ENCODE peak calls at places on chromosomes 3 and 15, in nine cellular contexts. J is GM23248, W is MM.1S, Y is PC-3, L is GM23338, C is OCI-LY7, K is hepatocyte, S is neural progenitor cell, N is HCT116. D is an unnamed sample.

GRCh38 chr3:99114565-99115291 is 213.2 kb upstream of the DCBLD2 start:
- DNase-seq in K (peak), N (peak), Y (peak), W (no peak), L (peak), J (peak), S (peak), C (peak), D (peak)

GRCh38 chr15:81170504-81170903 is 26.2 kb upstream of the IL16 start:
- DNase-seq in K (no peak), S (no peak), C (no peak), Y (no peak), W (no peak), N (no peak), J (no peak), L (no peak), D (no peak)

GRCh38 chr3:46903341-46904302 is 26.1 kb downstream of the PTH1R start:
- DNase-seq in S (no peak), N (no peak), J (peak), L (no peak), K (no peak), C (no peak), W (no peak), Y (peak), D (no peak)

GRCh38 chr15:99749386-99749785 is 16.1 kb upstream of the LYSMD4 start:
- DNase-seq in K (no peak), C (no peak), W (no peak), L (no peak), J (peak), S (no peak), N (no peak), Y (peak), D (no peak)

GRCh38 chr3:120214161-120214560 is 70.9 kb downstream of the GPR156 start:
- DNase-seq in N (no peak), W (no peak), C (no peak), K (no peak), J (peak), Y (peak), S (no peak), L (peak), D (no peak)

GRCh38 chr3:155639462-155640055 is 105.3 kb downstream of the PLCH1 start:
- DNase-seq in K (no peak), N (no peak), L (no peak), Y (no peak), C (no peak), J (no peak), W (no peak), S (no peak), D (no peak)

GRCh38 chr3:108024146-108024836 is 66.5 kb downstream of the CD47 start:
- DNase-seq in S (no peak), K (no peak), L (no peak), C (no peak), N (no peak), W (no peak), J (no peak), Y (peak), D (no peak)

GRCh38 chr15:58275785-58276184 is 137.6 kb downstream of the AQP9 start:
- DNase-seq in J (no peak), C (no peak), Y (no peak), L (no peak), W (no peak), S (no peak), N (no peak), K (no peak), D (no peak)

GRCh38 chr3:13023251-13024055 is 49.8 kb downstream of the IQSEC1 start:
- DNase-seq in W (no peak), S (no peak), Y (peak), K (no peak), L (no peak), J (peak), N (no peak), C (peak), D (no peak)

GRCh38 chr3:159798951-159799350 is 189.7 kb upstream of the IL12A start:
- DNase-seq in C (no peak), K (peak), J (peak), W (no peak), S (no peak), Y (peak), L (no peak), N (no peak), D (no peak)

GRCh38 chr15:70956196-70956595 is 63.6 kb downstream of the LRRC49 start:
- DNase-seq in J (peak), Y (no peak), N (no peak), S (no peak), K (no peak), L (no peak), W (no peak), C (no peak), D (no peak)

GRCh38 chr3:6657591-6657990 is 203.3 kb upstream of the GRM7 start:
- DNase-seq in K (no peak), C (no peak), S (no peak), N (no peak), Y (no peak), L (no peak), J (no peak), W (no peak), D (no peak)

GRCh38 chr15:48962662-48963523 is 826 bp downstream of the SHC4 start:
- DNase-seq in N (no peak), W (no peak), L (peak), Y (peak), C (no peak), J (peak), S (peak), K (peak), D (peak)

GRCh38 chr15:82566690-82567089 is 26.4 kb upstream of the RPS17 start:
- DNase-seq in K (no peak), N (no peak), C (no peak), L (no peak), Y (no peak), W (no peak), J (peak), S (no peak), D (no peak)

GRCh38 chr3:99703535-99703934 is 65.1 kb downstream of the COL8A1 start:
- DNase-seq in S (no peak), W (peak), N (no peak), Y (no peak), K (no peak), L (no peak), J (no peak), C (no peak), D (no peak)

GRCh38 chr3:138457863-138458735 is 23.7 kb downstream of the ESYT3 start:
- DNase-seq in K (no peak), J (no peak), Y (no peak), N (no peak), C (no peak), W (no peak), L (no peak), S (no peak), D (no peak)

GRCh38 chr3:54891540-54891897 is 36.3 kb downstream of the LRTM1 start:
- DNase-seq in L (no peak), K (peak), Y (peak), C (no peak), S (peak), W (no peak), N (no peak), J (peak), D (peak)

GRCh38 chr15:82680200-82681102 is 29.2 kb downstream of the AP3B2 start:
- DNase-seq in Y (peak), S (peak), N (no peak), J (no peak), L (peak), C (peak), W (peak), K (peak), D (peak)

GRCh38 chr15:57703387-57703786 is 3.1 kb upstream of the POLR2M start:
- DNase-seq in S (no peak), J (no peak), N (no peak), L (no peak), Y (peak), K (no peak), W (peak), C (no peak), D (no peak)

GRCh38 chr3:63960048-63960711 is 48.0 kb upstream of the SCAANT1 start:
- DNase-seq in N (peak), K (no peak), L (no peak), Y (peak), C (no peak), S (no peak), W (no peak), J (peak), D (no peak)

GRCh38 chr3:116056280-116056679 is 389.0 kb downstream of the LSAMP start:
- DNase-seq in J (no peak), C (no peak), Y (no peak), W (peak), S (no peak), N (no peak), L (no peak), K (no peak), D (no peak)

GRCh38 chr3:133295199-133295901 is 104.5 kb upstream of the BFSP2 start:
- DNase-seq in Y (peak), J (peak), L (peak), C (no peak), W (no peak), K (no peak), N (no peak), S (no peak), D (no peak)

GRCh38 chr3:194404365-194405140 is 5.5 kb upstream of the GP5 start:
- DNase-seq in N (peak), Y (peak), J (peak), C (peak), K (peak), S (peak), W (peak), L (peak), D (no peak)

GRCh38 chr15:32683906-32684584 is 33.8 kb upstream of the GREM1 start:
- DNase-seq in Y (peak), J (peak), L (no peak), W (no peak), K (no peak), N (no peak), C (no peak), S (no peak), D (no peak)

GRCh38 chr15:62989366-62990055 is 53.0 kb upstream of the TPM1 start:
- DNase-seq in J (peak), L (no peak), N (no peak), C (no peak), Y (no peak), K (no peak), S (no peak), W (no peak), D (no peak)

GRCh38 chr15:26670116-26670515 is 102.8 kb downstream of the GABRB3 start:
- DNase-seq in J (no peak), C (no peak), K (no peak), L (peak), S (no peak), N (no peak), Y (no peak), W (no peak), D (no peak)

GRCh38 chr15:70748281-70748747 is 15.0 kb downstream of the UACA start:
- DNase-seq in L (no peak), J (peak), S (no peak), Y (peak), W (no peak), N (no peak), C (no peak), K (no peak), D (peak)

GRCh38 chr15:68606332-68606731 is 27.5 kb downstream of the CORO2B start:
- DNase-seq in J (no peak), N (no peak), C (no peak), K (no peak), L (no peak), Y (no peak), S (no peak), W (no peak), D (no peak)

GRCh38 chr15:76286231-76286879 is 24.9 kb downstream of the ETFA start:
- DNase-seq in S (no peak), Y (no peak), K (no peak), L (no peak), J (peak), W (peak), C (peak), N (no peak), D (no peak)

GRCh38 chr15:57301307-57301706 is 75.0 kb upstream of the CGNL1 start:
- DNase-seq in L (no peak), K (no peak), Y (no peak), N (no peak), S (no peak), J (no peak), C (no peak), W (no peak), D (no peak)

GRCh38 chr3:52801839-52802238 is 7.2 kb downstream of the ITIH3 start:
- DNase-seq in N (no peak), J (no peak), W (no peak), K (no peak), S (no peak), L (no peak), Y (no peak), C (no peak), D (no peak)

GRCh38 chr3:143240921-143241320 is 121.3 kb downstream of the CHST2 start:
- DNase-seq in J (peak), L (no peak), N (no peak), K (no peak), Y (no peak), W (no peak), C (no peak), S (no peak), D (no peak)
- TF ChIP-seq EZH2phosphoT487 in J (no peak), L (no peak), N (no peak), K (no peak), Y (no peak), W (no peak), C (no peak), S (no peak), D (no peak)

GRCh38 chr3:187926620-187927019 is 181.4 kb upstream of the BCL6 start:
- DNase-seq in Y (no peak), K (no peak), W (no peak), C (peak), S (no peak), L (no peak), J (no peak), N (no peak), D (no peak)

GRCh38 chr3:187930021-187930420 is 184.8 kb upstream of the BCL6 start:
- DNase-seq in C (no peak), N (no peak), S (no peak), J (no peak), Y (no peak), L (no peak), W (no peak), K (no peak), D (no peak)

GRCh38 chr3:187925326-187925725 is 180.1 kb upstream of the BCL6 start:
- DNase-seq in W (no peak), Y (no peak), K (no peak), S (no peak), C (no peak), L (no peak), J (no peak), N (no peak), D (no peak)

GRCh38 chr3:187929115-187929828 is 184.0 kb upstream of the BCL6 start:
- DNase-seq in C (no peak), Y (no peak), S (no peak), N (no peak), J (no peak), K (no peak), L (no peak), W (no peak), D (no peak)

GRCh38 chr3:187927565-187927964 is 182.3 kb upstream of the BCL6 start:
- DNase-seq in L (no peak), W (no peak), J (no peak), Y (no peak), N (no peak), S (no peak), K (no peak), C (no peak), D (no peak)
- TF ChIP-seq EZH2phosphoT487 in L (no peak), W (no peak), J (no peak), Y (no peak), N (no peak), S (no peak), K (no peak), C (no peak), D (no peak)

GRCh38 chr15:31372635-31373091 is 46.0 kb downstream of the KLF13 start:
- DNase-seq in N (no peak), K (peak), C (no peak), W (no peak), S (peak), Y (peak), L (peak), J (peak), D (peak)
- TF ChIP-seq EZH2phosphoT487 in N (no peak), K (no peak), C (no peak), W (no peak), S (no peak), Y (no peak), L (no peak), J (no peak), D (no peak)

DNA sequence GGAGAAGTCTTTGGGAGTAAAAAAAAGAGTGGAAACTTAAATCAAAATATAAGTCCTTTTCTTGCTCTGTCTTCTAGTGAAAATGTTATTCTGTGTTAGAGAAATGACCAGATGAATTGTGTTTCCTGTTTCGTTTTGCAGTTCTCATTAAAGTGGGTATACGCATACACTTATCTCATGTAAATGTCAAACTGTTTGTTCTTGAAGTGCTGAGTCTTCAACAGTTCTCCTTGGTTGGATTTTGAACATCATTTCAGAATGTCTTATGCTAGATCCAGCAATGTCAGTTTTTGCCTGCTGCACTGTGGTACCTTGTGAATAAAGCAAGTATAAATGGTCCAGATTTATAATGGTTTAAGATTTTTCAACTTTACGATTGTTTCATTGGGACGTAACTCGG is 105.9 kb downstream of the FNDC3B start:
- DNase-seq in Y (no peak), J (no peak), L (no peak), C (peak), K (no peak), W (peak), N (no peak), S (no peak), D (no peak)
- TF ChIP-seq EZH2phosphoT487 in Y (no peak), J (no peak), L (no peak), C (no peak), K (no peak), W (no peak), N (no peak), S (no peak), D (no peak)

GRCh38 chr3:165254812-165255211 is 58.6 kb upstream of the SLITRK3 start:
- DNase-seq in C (no peak), Y (peak), S (peak), K (peak), W (peak), J (peak), L (peak), N (peak), D (peak)
- TF ChIP-seq EZH2phosphoT487 in C (no peak), Y (no peak), S (no peak), K (no peak), W (no peak), J (no peak), L (no peak), N (no peak), D (no peak)